ENCODE peak calls at places on chromosomes 2 and 18, in four cellular contexts. A is PC-3, O is uterus, P is A673. N is an unnamed sample.

GRCh38 chr2:233819884-233820765 is 34.2 kb downstream of the HJURP start:
- DNase-seq in A (no peak), O (no peak), P (no peak), N (no peak)

GRCh38 chr2:20182241-20182931 is 42.5 kb downstream of the SDC1 start:
- DNase-seq in A (peak; percentile 98), O (no peak), P (no peak), N (no peak)

GRCh38 chr2:54048117-54048785 is 67.2 kb upstream of the ACYP2 start:
- DNase-seq in A (no peak), O (no peak), P (no peak), N (no peak)

GRCh38 chr2:109375656-109376055 is 238.1 kb downstream of the SEPTIN10 start:
- DNase-seq in A (no peak), O (peak; percentile 8), P (no peak), N (peak; percentile 43)

GRCh38 chr2:25297738-25298137 is 44.0 kb downstream of the DNMT3A start:
- DNase-seq in A (no peak), O (no peak), P (no peak), N (no peak)

GRCh38 chr2:226446406-226447001 is 353.1 kb downstream of the IRS1 start:
- DNase-seq in A (no peak), O (no peak), P (peak; percentile 87), N (no peak)

GRCh38 chr2:46538393-46538792 is 59.0 kb downstream of the TMEM247 start:
- DNase-seq in A (no peak), O (peak; percentile 55), P (no peak), N (no peak)

GRCh38 chr18:58616446-58616845 is 12.4 kb downstream of the ALPK2 start:
- DNase-seq in A (no peak), O (no peak), P (no peak), N (no peak)

GRCh38 chr2:240229603-240230423 is 89.4 kb upstream of the OTOS start:
- DNase-seq in A (peak; percentile 50), O (no peak), P (no peak), N (no peak)

GRCh38 chr2:39411186-39411944 is 25.7 kb downstream of the MAP4K3 start:
- DNase-seq in A (peak; percentile 92), O (no peak), P (peak; percentile 15), N (no peak)

GRCh38 chr2:1940660-1941059 is 196.3 kb upstream of the PXDN start:
- DNase-seq in A (no peak), O (no peak), P (no peak), N (no peak)

GRCh38 chr18:24271381-24272331 is 126.0 kb downstream of the OSBPL1A start:
- DNase-seq in A (peak; percentile 72), O (peak; percentile 71), P (peak; percentile 81), N (peak; percentile 76)

GRCh38 chr2:180124273-180124881 is 117.3 kb upstream of the CWC22 start:
- DNase-seq in A (peak; percentile 84), O (no peak), P (peak; percentile 81), N (no peak)

GRCh38 chr2:239731422-239731821 is 293.7 kb downstream of the NDUFA10 start:
- DNase-seq in A (no peak), O (no peak), P (no peak), N (peak; percentile 23)

GRCh38 chr2:138676654-138677053 is 103.5 kb downstream of the NXPH2 start:
- DNase-seq in A (peak; percentile 59), O (no peak), P (no peak), N (no peak)

GRCh38 chr18:67553471-67553870 is 37.0 kb upstream of the DSEL start:
- DNase-seq in A (no peak), O (no peak), P (peak; percentile 5), N (no peak)

GRCh38 chr2:66957677-66958076 is 439.5 kb upstream of the ETAA1 start:
- DNase-seq in A (no peak), O (no peak), P (no peak), N (no peak)

GRCh38 chr18:24089626-24090337 is 49.1 kb upstream of the CABYR start:
- DNase-seq in A (no peak), O (no peak), P (no peak), N (no peak)

GRCh38 chr2:37387143-37387835 is 42.9 kb downstream of the QPCT start:
- DNase-seq in A (peak; percentile 24), O (no peak), P (no peak), N (no peak)

GRCh38 chr18:23225518-23225917 is 90.2 kb downstream of the CABLES1 start:
- DNase-seq in A (peak; percentile 82), O (peak; percentile 75), P (no peak), N (no peak)

GRCh38 chr2:12982149-12982584 is 265.4 kb downstream of the TRIB2 start:
- DNase-seq in A (no peak), O (no peak), P (peak; percentile 28), N (no peak)

GRCh38 chr2:233354971-233355574 is 779 bp downstream of the DGKD start:
- DNase-seq in A (peak; percentile 33), O (no peak), P (no peak), N (peak; percentile 79)

GRCh38 chr2:33598472-33599174 is 476 bp downstream of the FAM98A start:
- DNase-seq in A (peak; percentile 49), O (peak; percentile 38), P (peak; percentile 30), N (peak; percentile 52)

GRCh38 chr18:7733642-7734041 is 166.5 kb downstream of the PTPRM start:
- DNase-seq in A (no peak), O (no peak), P (no peak), N (no peak)

GRCh38 chr2:135637456-135638087 is 104.1 kb upstream of the UBXN4 start:
- DNase-seq in A (no peak), O (no peak), P (no peak), N (no peak)

GRCh38 chr2:118266086-118266485 is 177.8 kb downstream of the INSIG2 start:
- DNase-seq in A (peak; percentile 6), O (no peak), P (no peak), N (no peak)

GRCh38 chr2:152449578-152449977 is 114.6 kb downstream of the FMNL2 start:
- DNase-seq in A (no peak), O (no peak), P (no peak), N (no peak)

GRCh38 chr2:152448621-152449020 is 113.6 kb downstream of the FMNL2 start:
- DNase-seq in A (no peak), O (no peak), P (no peak), N (no peak)

GRCh38 chr2:152452256-152452973 is 117.4 kb downstream of the FMNL2 start:
- DNase-seq in A (no peak), O (no peak), P (no peak), N (no peak)

GRCh38 chr2:152447897-152448296 is 112.9 kb downstream of the FMNL2 start:
- DNase-seq in A (no peak), O (no peak), P (no peak), N (no peak)

DNA sequence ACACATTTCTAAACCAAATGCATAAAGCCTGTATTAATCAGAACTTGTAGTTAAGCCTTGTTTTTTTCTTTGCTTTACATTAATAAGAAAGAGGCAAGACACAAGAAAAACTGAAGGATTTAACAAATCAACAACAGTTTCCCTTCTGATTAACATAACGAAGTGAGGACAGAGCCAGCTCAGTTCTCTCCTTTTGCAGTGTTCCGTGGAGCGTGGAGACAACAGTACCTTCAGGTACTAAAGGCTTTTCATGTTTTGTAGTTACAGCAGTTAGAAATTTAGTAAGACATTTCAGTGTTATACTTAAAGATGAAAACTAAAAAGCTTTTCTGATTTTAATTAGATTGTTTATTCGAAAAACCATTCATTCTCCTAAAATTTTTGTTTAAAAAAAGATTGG is 115.2 kb downstream of the FMNL2 start:
- DNase-seq in A (no peak), O (no peak), P (no peak), N (no peak)
- H3K27ac ChIP-seq in A (no peak overlapping the region), O (no peak overlapping the region), P (no peak overlapping the region), N (no peak overlapping the region)

DNA sequence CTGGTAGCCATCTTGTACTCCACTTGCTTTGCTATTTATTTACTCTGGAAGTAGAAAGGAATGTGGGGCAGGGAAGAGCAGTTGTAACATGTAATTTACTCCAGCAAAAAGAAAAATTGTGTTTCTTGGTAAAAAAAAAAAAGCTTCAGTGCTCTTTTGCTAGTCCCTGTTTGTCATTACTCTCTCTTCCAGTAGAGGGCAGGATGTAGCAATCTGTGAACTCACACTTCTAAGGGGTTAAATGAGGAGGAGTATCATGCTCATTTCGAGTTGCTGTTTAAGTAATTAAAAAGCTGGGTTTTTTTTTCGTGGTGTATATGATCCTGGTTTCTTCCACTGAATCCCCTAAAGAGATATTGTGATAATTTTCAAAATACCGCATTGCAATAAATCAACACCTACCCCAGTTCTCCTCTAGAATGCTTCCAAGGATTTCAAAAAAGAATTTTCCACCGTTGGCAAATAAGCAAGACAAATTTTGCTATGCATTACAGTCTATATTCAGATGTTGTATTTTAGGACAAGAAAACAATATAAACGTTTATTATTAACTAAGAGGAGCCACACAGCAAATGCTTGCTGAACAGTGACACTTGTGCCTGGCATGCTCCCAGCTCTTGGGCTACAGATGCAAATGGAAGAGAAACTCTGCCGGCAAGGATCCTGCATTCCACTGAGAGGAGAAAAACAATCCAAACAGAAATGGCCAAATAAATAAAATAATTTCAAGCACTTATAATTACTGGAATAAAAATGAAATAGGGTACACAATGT is 261.6 kb downstream of the ASXL3 start:
- DNase-seq in A (peak; percentile 43), O (no peak), P (peak; percentile 84), N (no peak)
- TF ChIP-seq CTCF in A (peak; percentile 64), O (peak; percentile 13), P (peak; percentile 87), N (no peak)

GRCh38 chr2:120886967-120887672 is 151.5 kb downstream of the GLI2 start:
- DNase-seq in A (no peak), O (no peak), P (no peak), N (no peak)

GRCh38 chr2:120885749-120886148 is 150.1 kb downstream of the GLI2 start:
- DNase-seq in A (no peak), O (no peak), P (no peak), N (no peak)

GRCh38 chr2:120885311-120885710 is 149.6 kb downstream of the GLI2 start:
- DNase-seq in A (no peak), O (no peak), P (no peak), N (no peak)

GRCh38 chr2:120887844-120888243 is 152.2 kb downstream of the GLI2 start:
- DNase-seq in A (no peak), O (no peak), P (no peak), N (no peak)

DNA sequence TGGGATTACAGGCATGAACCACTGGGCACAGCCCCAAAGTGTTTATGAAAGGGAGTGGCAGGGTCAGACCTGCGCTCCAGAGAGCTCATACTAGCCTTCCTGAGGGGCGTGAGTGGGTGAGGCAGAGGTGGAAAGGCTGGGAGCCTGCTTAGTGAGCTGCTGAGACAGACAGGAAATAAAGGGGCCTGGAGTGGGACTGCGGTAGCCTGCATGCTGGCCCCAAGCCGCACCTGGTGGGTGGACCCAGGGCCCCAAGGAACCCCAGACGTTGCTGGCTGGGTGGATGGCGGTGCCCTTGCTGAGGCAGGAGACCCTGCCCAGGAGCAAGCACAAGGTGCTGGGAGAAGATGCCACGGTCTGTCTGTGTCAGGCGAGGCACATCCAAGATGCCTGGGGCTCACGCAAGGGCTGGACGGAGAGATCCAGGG is 150.9 kb downstream of the GLI2 start:
- DNase-seq in A (no peak), O (no peak), P (no peak), N (no peak)
- H3K27me3 ChIP-seq in A (no peaks in the 10 kb centered on the region), O (no peaks in the 10 kb centered on the region), P (no peaks in the 10 kb centered on the region), N (no peaks in the 10 kb centered on the region)

GRCh38 chr2:100109986-100110980 is 32.1 kb downstream of the AFF3 start:
- DNase-seq in A (no peak), O (no peak), P (no peak), N (peak; percentile 88)
- H3K27ac ChIP-seq in A (no peak overlapping the region), O (no peak overlapping the region), P (no peak overlapping the region), N (no peak overlapping the region)

DNA sequence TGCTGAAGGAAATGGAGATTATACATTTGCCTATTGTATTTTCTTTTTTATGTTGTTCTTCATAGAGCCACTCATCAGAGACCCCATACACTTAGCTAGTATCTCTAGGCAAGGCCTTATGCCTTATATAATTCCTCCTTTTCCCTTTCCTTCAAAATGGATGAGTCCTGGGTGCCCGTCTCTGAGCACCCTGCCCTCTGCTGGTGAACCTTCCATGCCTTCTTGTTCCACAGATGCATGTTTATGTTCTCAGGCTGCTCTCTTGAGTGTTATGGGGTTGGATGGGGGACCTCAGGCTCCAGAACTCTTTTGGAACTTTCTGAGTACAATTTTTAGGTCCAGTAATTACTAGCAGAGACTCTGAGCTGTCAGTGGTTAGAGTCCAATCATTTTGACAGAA is 368.6 kb upstream of the SPRED2 start:
- DNase-seq in A (peak; percentile 36), O (no peak), P (no peak), N (no peak)
- TF ChIP-seq CTCF in A (peak; percentile 62), O (no peak), P (peak; percentile 59), N (no peak)

N was measured in Peyer's patch.